ENCODE peak calls at places on chromosome 17, in six cellular contexts. G, Y, L, F, I and N are unnamed samples.

GRCh38 chr17:11140028-11140427 is 101.0 kb upstream of the SHISA6 start:
- DNase-seq in G (no peak), Y (no peak), L (no peak), F (no peak), I (no peak), N (no peak)

GRCh38 chr17:17900615-17901520 is 64.1 kb upstream of the SREBF1 start:
- DNase-seq in G (peak; percentile 84), Y (no peak), L (peak; percentile 78), F (peak; percentile 99), I (no peak), N (peak; percentile 93)

GRCh38 chr17:47119746-47120520 is 69.2 kb downstream of the CDC27 start:
- DNase-seq in G (no peak), Y (no peak), L (no peak), F (peak; percentile 7), I (no peak), N (no peak)

GRCh38 chr17:75191584-75191983 is 8.8 kb upstream of the SUMO2 start:
- DNase-seq in G (no peak), Y (no peak), L (no peak), F (peak; percentile 50), I (no peak), N (no peak)

GRCh38 chr17:55845385-55845784 is 94.5 kb downstream of the PCTP start:
- DNase-seq in G (peak; percentile 78), Y (no peak), L (peak; percentile 60), F (peak; percentile 55), I (peak; percentile 4), N (peak; percentile 89)

GRCh38 chr17:6061290-6061689 is 8.9 kb upstream of the WSCD1 start:
- DNase-seq in G (no peak), Y (no peak), L (no peak), F (peak; percentile 71), I (no peak), N (no peak)

GRCh38 chr17:40830085-40830776 is 7.8 kb upstream of the KRT10 start:
- DNase-seq in G (no peak), Y (no peak), L (no peak), F (no peak), I (no peak), N (no peak)

GRCh38 chr17:77419547-77420475 is 279.0 kb downstream of the SEC14L1 start:
- DNase-seq in G (no peak), Y (no peak), L (no peak), F (no peak), I (no peak), N (peak; percentile 76)

GRCh38 chr17:21525464-21526130 is 149.4 kb downstream of the KCNJ12 start:
- DNase-seq in G (no peak), Y (no peak), L (no peak), F (no peak), I (no peak), N (no peak)

GRCh38 chr17:66043419-66043818 is 148.5 kb downstream of the CEP112 start:
- DNase-seq in G (no peak), Y (no peak), L (no peak), F (peak; percentile 2), I (no peak), N (no peak)

GRCh38 chr17:72259977-72260376 is 139.2 kb downstream of the SOX9 start:
- DNase-seq in G (no peak), Y (no peak), L (no peak), F (no peak), I (no peak), N (no peak)

GRCh38 chr17:57370051-57370581 is 113.8 kb downstream of the MSI2 start:
- DNase-seq in G (no peak), Y (no peak), L (no peak), F (peak; percentile 90), I (no peak), N (no peak)

GRCh38 chr17:50355336-50355700 is 9.4 kb downstream of the XYLT2 start:
- DNase-seq in G (no peak), Y (no peak), L (no peak), F (no peak), I (no peak), N (no peak)

GRCh38 chr17:7213895-7214299 is 5.7 kb downstream of the DLG4 start:
- DNase-seq in G (no peak), Y (no peak), L (peak; percentile 84), F (peak; percentile 87), I (no peak), N (peak; percentile 93)

GRCh38 chr17:81693491-81694360 is 9.4 kb upstream of the MRPL12 start:
- DNase-seq in G (no peak), Y (no peak), L (no peak), F (no peak), I (no peak), N (no peak)

GRCh38 chr17:34201225-34201624 is 53.9 kb upstream of the CCL2 start:
- DNase-seq in G (no peak), Y (no peak), L (no peak), F (no peak), I (no peak), N (no peak)

GRCh38 chr17:49967205-49967604 is 1.8 kb upstream of the DLX4 start:
- DNase-seq in G (no peak), Y (no peak), L (no peak), F (no peak), I (no peak), N (no peak)

GRCh38 chr17:31092475-31093064 is 2.2 kb upstream of the NF1 start:
- DNase-seq in G (no peak), Y (no peak), L (no peak), F (no peak), I (no peak), N (no peak)

GRCh38 chr17:47225436-47225858 is 16.3 kb downstream of the MYL4 start:
- DNase-seq in G (no peak), Y (no peak), L (no peak), F (peak; percentile 97), I (no peak), N (no peak)

GRCh38 chr17:44417553-44417952 is 28.1 kb upstream of the ITGA2B start:
- DNase-seq in G (no peak), Y (no peak), L (no peak), F (peak; percentile 79), I (no peak), N (no peak)

GRCh38 chr17:29722411-29723198 is 99.9 kb upstream of the CORO6 start:
- DNase-seq in G (peak; percentile 80), Y (no peak), L (no peak), F (peak; percentile 94), I (no peak), N (no peak)

GRCh38 chr17:48637323-48638260 is 11.4 kb upstream of the HOXB9 start:
- DNase-seq in G (peak; percentile 53), Y (no peak), L (no peak), F (peak; percentile 72), I (no peak), N (peak; percentile 4)

GRCh38 chr17:61486135-61487120 is 34.2 kb downstream of the TBX4 start:
- DNase-seq in G (no peak), Y (no peak), L (no peak), F (peak; percentile 58), I (no peak), N (peak; percentile 58)

GRCh38 chr17:77957869-77958715 is at the start of gene TNRC6C:
- DNase-seq in G (peak; percentile 100), Y (peak; percentile 100), L (peak; percentile 100), F (peak; percentile 99), I (peak; percentile 99), N (peak; percentile 100)

GRCh38 chr17:55588446-55588845 is 77.2 kb upstream of the SMIM36 start:
- DNase-seq in G (no peak), Y (no peak), L (no peak), F (no peak), I (no peak), N (no peak)

GRCh38 chr17:50289268-50289667 is 15.0 kb downstream of the TMEM92 start:
- DNase-seq in G (no peak), Y (no peak), L (peak; percentile 4), F (peak; percentile 88), I (no peak), N (no peak)

GRCh38 chr17:57404073-57404472 is 147.8 kb downstream of the MSI2 start:
- DNase-seq in G (no peak), Y (no peak), L (no peak), F (no peak), I (no peak), N (no peak)

GRCh38 chr17:74431568-74432483 is at the start of gene GPRC5C:
- DNase-seq in G (peak; percentile 82), Y (no peak), L (peak; percentile 89), F (no peak), I (peak; percentile 41), N (no peak)

GRCh38 chr17:79054200-79054599 is 20.4 kb upstream of the ENGASE start:
- DNase-seq in G (no peak), Y (no peak), L (no peak), F (peak; percentile 25), I (no peak), N (no peak)

GRCh38 chr17:2423271-2423670 is 22.4 kb upstream of the MNT start:
- DNase-seq in G (no peak), Y (no peak), L (no peak), F (no peak), I (no peak), N (no peak)

GRCh38 chr17:32490101-32490482 is 3.3 kb downstream of the CDK5R1 start:
- DNase-seq in G (no peak), Y (no peak), L (no peak), F (no peak), I (no peak), N (no peak)

GRCh38 chr17:12637015-12637414 is 28.7 kb upstream of the MYOCD start:
- DNase-seq in G (no peak), Y (no peak), L (no peak), F (peak; percentile 97), I (no peak), N (no peak)

GRCh38 chr17:27748360-27748825 is 51.9 kb downstream of the NOS2 start:
- DNase-seq in G (no peak), Y (no peak), L (no peak), F (no peak), I (no peak), N (no peak)

GRCh38 chr17:64006361-64007088 is 8.4 kb downstream of the PRR29 start:
- DNase-seq in G (no peak), Y (no peak), L (no peak), F (no peak), I (no peak), N (peak; percentile 85)

GRCh38 chr17:34299017-34299416 is 13.5 kb downstream of the CCL11 start:
- DNase-seq in G (no peak), Y (no peak), L (no peak), F (no peak), I (no peak), N (no peak)

GRCh38 chr17:71764507-71764906 is 356.3 kb upstream of the SOX9 start:
- DNase-seq in G (no peak), Y (no peak), L (no peak), F (peak; percentile 4), I (no peak), N (no peak)

GRCh38 chr17:54381482-54381881 is 519.2 kb upstream of the TOM1L1 start:
- DNase-seq in G (no peak), Y (no peak), L (no peak), F (no peak), I (no peak), N (no peak)

GRCh38 chr17:42329025-42329976 is 41.0 kb downstream of the STAT5A start:
- DNase-seq in G (no peak), Y (no peak), L (no peak), F (peak; percentile 18), I (no peak), N (no peak)